ENCODE peak calls at places on chromosome 5, in ten cellular contexts. V, W, U, E, G, X, R, Y, F and K are unnamed samples.

GRCh38 chr5:72920690-72921089 is 35.2 kb upstream of the FCHO2 start:
- DNase-seq in V (no peak), F (no peak), W (no peak), U (no peak), E (no peak), Y (no peak), G (peak; percentile 54), R (peak; percentile 26), X (no peak), K (no peak)

GRCh38 chr5:139895647-139896046 is 100.0 kb downstream of the PSD2 start:
- DNase-seq in W (no peak), G (no peak), X (peak; percentile 40), R (no peak), Y (no peak), U (no peak), E (no peak), F (no peak), V (no peak), K (no peak)

GRCh38 chr5:1660037-1660400 is 136.3 kb upstream of the LPCAT1 start:
- DNase-seq in X (peak; percentile 60), G (no peak), V (no peak), E (no peak), R (no peak), Y (peak; percentile 39), U (no peak), W (no peak), F (no peak), K (no peak)

GRCh38 chr5:123865641-123866040 is 353.7 kb downstream of the CSNK1G3 start:
- DNase-seq in W (no peak), F (no peak), V (no peak), Y (no peak), X (no peak), R (no peak), G (no peak), E (no peak), U (no peak), K (no peak)

GRCh38 chr5:61824396-61824795 is 481.6 kb upstream of the KIF2A start:
- DNase-seq in F (no peak), E (no peak), Y (no peak), V (no peak), R (no peak), U (no peak), G (no peak), X (no peak), W (no peak), K (no peak)

GRCh38 chr5:152142845-152143469 is 218.3 kb upstream of the GLRA1 start:
- DNase-seq in F (peak; percentile 65), G (peak; percentile 82), Y (peak; percentile 62), W (peak; percentile 67), E (peak; percentile 60), V (peak; percentile 43), R (peak; percentile 53), U (peak; percentile 84), X (peak; percentile 67), K (peak; percentile 75)

GRCh38 chr5:5419291-5420210 is 2.9 kb upstream of the ICE1 start:
- DNase-seq in X (no peak), F (peak; percentile 30), R (peak; percentile 78), U (no peak), G (peak; percentile 79), W (peak; percentile 40), Y (no peak), E (peak; percentile 96), V (peak; percentile 52), K (no peak)

GRCh38 chr5:78795757-78796156 is 147.2 kb upstream of the LHFPL2 start:
- DNase-seq in W (peak; percentile 56), E (no peak), U (no peak), F (no peak), G (no peak), R (peak; percentile 61), X (no peak), V (peak; percentile 67), Y (no peak), K (no peak)

GRCh38 chr5:174825587-174825986 is 101.2 kb downstream of the MSX2 start:
- DNase-seq in G (no peak), F (no peak), V (no peak), U (no peak), X (no peak), R (peak; percentile 8), E (peak; percentile 60), Y (no peak), W (no peak), K (no peak)

GRCh38 chr5:31942546-31942945 is 231.6 kb downstream of the GOLPH3 start:
- DNase-seq in V (no peak), F (no peak), E (no peak), X (no peak), R (no peak), W (no peak), Y (no peak), U (no peak), G (no peak), K (no peak)

GRCh38 chr5:152092580-152092979 is 167.9 kb upstream of the GLRA1 start:
- DNase-seq in V (no peak), F (no peak), X (no peak), W (no peak), R (no peak), G (no peak), E (peak; percentile 2), Y (no peak), U (no peak), K (no peak)

GRCh38 chr5:155282503-155283107 is 269.1 kb downstream of the KIF4B start:
- DNase-seq in Y (no peak), U (no peak), W (no peak), E (no peak), X (no peak), F (no peak), V (no peak), G (no peak), R (no peak), K (no peak)

GRCh38 chr5:150640311-150641005 is at the start of gene SYNPO:
- DNase-seq in R (peak; percentile 93), W (no peak), F (peak; percentile 63), U (no peak), Y (peak; percentile 83), G (no peak), E (peak; percentile 90), V (peak; percentile 25), X (peak; percentile 85), K (peak; percentile 56)

GRCh38 chr5:20683241-20683940 is 695.4 kb upstream of the CDH18 start:
- DNase-seq in X (no peak), F (no peak), R (no peak), E (no peak), G (no peak), Y (no peak), V (no peak), W (no peak), U (no peak), K (no peak)

GRCh38 chr5:72884911-72885310 is 68.5 kb downstream of the TNPO1 start:
- DNase-seq in W (no peak), F (no peak), U (no peak), Y (no peak), E (no peak), V (no peak), X (no peak), G (no peak), R (no peak), K (no peak)

GRCh38 chr5:163269624-163270023 is 167.8 kb upstream of the CCNG1 start:
- DNase-seq in X (no peak), R (no peak), E (no peak), Y (no peak), F (no peak), U (no peak), G (peak; percentile 45), W (no peak), V (no peak), K (peak; percentile 7)
- TF ChIP-seq CTCF in X (no peak), R (no peak), E (no peak), Y (no peak), F (peak; percentile 32), U (no peak), G (peak; percentile 46), W (peak; percentile 45), V (peak; percentile 24), K (no peak)

DNA sequence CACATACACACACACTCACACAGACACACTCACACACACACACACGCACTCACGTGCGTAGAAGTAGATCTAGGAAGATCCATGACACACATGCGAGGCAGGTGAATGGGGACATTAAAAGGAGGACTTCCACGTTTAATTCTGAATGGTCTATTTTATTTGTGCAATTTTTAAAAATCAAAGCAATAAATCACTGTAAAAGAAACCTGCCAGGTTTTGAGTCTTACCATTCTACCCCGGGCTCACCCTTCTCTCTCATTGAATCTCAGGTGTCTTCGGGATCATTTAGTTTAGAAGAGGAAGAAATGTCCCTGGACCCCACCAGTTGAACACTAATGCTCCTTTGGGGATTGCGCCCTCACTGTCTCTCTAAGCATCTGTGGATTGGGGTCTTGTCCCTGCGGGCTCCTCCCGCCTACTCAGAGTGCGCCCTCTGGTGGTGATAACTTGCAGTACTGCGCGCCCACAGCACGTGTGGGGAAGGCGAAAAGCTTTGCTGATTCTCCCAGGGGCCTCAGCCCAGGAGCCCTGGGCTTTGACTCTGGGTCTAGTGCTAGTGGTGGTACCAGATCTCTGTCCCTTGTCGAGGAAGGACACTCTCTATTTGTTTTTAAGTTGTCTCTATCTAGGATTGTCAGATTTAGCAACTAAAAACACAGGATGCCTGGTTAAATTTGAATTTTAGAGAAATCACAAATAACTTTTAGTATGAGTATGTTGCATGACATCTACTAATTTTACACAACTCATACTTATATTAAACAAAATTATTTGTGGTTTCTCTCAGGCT is 34.8 kb downstream of the BOD1 start:
- DNase-seq in X (no peak), F (peak; percentile 80), E (no peak), Y (no peak), V (peak; percentile 12), W (peak; percentile 60), G (peak; percentile 89), R (peak; percentile 29), U (peak; percentile 80), K (peak; percentile 54)
- TF ChIP-seq CTCF in X (peak; percentile 67), F (peak; percentile 95), E (peak; percentile 88), Y (peak; percentile 61), V (peak; percentile 75), W (peak; percentile 76), G (peak; percentile 96), R (peak; percentile 78), U (peak; percentile 97), K (peak; percentile 61)

GRCh38 chr5:169911448-169912212 is 68.7 kb downstream of the INSYN2B start:
- DNase-seq in W (no peak), R (no peak), F (no peak), G (no peak), V (no peak), X (no peak), U (no peak), Y (no peak), E (no peak), K (no peak)
- TF ChIP-seq CTCF in W (no peak), R (no peak), F (peak; percentile 26), G (peak; percentile 31), V (no peak), X (no peak), U (no peak), Y (no peak), E (no peak), K (peak; percentile 7)

GRCh38 chr5:116145416-116145815 is 60.6 kb downstream of the COMMD10 start:
- DNase-seq in Y (no peak), F (no peak), W (no peak), E (no peak), U (no peak), V (no peak), R (no peak), X (no peak), G (no peak), K (no peak)
- TF ChIP-seq CTCF in Y (no peak), F (no peak), W (no peak), E (no peak), U (no peak), V (no peak), R (no peak), X (no peak), G (no peak), K (no peak)